ENCODE peak calls at places on chromosomes 11 and 22, in four cellular contexts. A is uterus, S is T-helper 17 cell, K is astrocyte. L is an unnamed sample.

GRCh38 chr11:20156280-20156875 is 3.9 kb downstream of the DBX1 start:
- DNase-seq in K (no peak), S (peak), A (no peak), L (no peak)

GRCh38 chr11:102061276-102061675 is 14.0 kb downstream of the CFAP300 start:
- DNase-seq in S (no peak), A (no peak), K (no peak), L (no peak)

GRCh38 chr11:81644239-81644840 is 1089.3 kb downstream of the FAM181B start:
- DNase-seq in A (no peak), K (peak), S (no peak), L (no peak)

GRCh38 chr11:125930076-125930450 is 15.8 kb upstream of the VSIG10L2 start:
- DNase-seq in K (no peak), A (no peak), S (no peak), L (no peak)

GRCh38 chr11:124075841-124076571 is 34.9 kb upstream of the OR10G7 start:
- DNase-seq in S (no peak), A (no peak), K (no peak), L (no peak)

GRCh38 chr11:67055812-67056211 is 835 bp upstream of the RHOD start:
- DNase-seq in A (peak), K (no peak), S (no peak), L (no peak)

GRCh38 chr11:66069715-66070603 is at the start of gene PACS1:
- DNase-seq in A (peak), K (peak), S (peak), L (peak)

GRCh38 chr22:46763051-46763705 is 728 bp downstream of the TBC1D22A start:
- DNase-seq in S (peak), K (no peak), A (no peak), L (no peak)

GRCh38 chr22:37374571-37374970 is 52.7 kb downstream of the ELFN2 start:
- DNase-seq in S (no peak), K (no peak), A (no peak), L (no peak)

GRCh38 chr11:64292458-64293254 is 1.6 kb downstream of the KCNK4 start:
- DNase-seq in S (no peak), A (no peak), K (no peak), L (no peak)

GRCh38 chr11:96622026-96622634 is 232.3 kb downstream of the JRKL start:
- DNase-seq in K (no peak), A (no peak), S (no peak), L (no peak)

GRCh38 chr11:100849009-100849913 is 162.2 kb downstream of the ARHGAP42 start:
- DNase-seq in S (no peak), K (peak), A (no peak), L (no peak)

GRCh38 chr11:353315-353857 is 15.9 kb upstream of the B4GALNT4 start:
- DNase-seq in K (peak), S (no peak), A (peak), L (peak)

GRCh38 chr11:93651052-93651451 is 10.4 kb upstream of the CEP295 start:
- DNase-seq in K (no peak), A (no peak), S (no peak), L (no peak)

GRCh38 chr22:31912402-31912733 is 32.0 kb upstream of the YWHAH start:
- DNase-seq in S (no peak), A (no peak), K (no peak), L (no peak)

GRCh38 chr11:68682531-68682931 is 1.8 kb upstream of the GAL start:
- DNase-seq in S (no peak), A (no peak), K (no peak), L (no peak)

GRCh38 chr11:95487391-95487790 is 256.4 kb upstream of the SESN3 start:
- DNase-seq in A (no peak), K (no peak), S (no peak), L (no peak)

GRCh38 chr11:47152953-47153950 is 23.4 kb downstream of the ARFGAP2 start:
- DNase-seq in K (peak), A (peak), S (no peak), L (peak)

GRCh38 chr11:64690235-64690634 is 32.8 kb downstream of the NRXN2 start:
- DNase-seq in S (no peak), K (no peak), A (no peak), L (no peak)

GRCh38 chr22:25827415-25827814 is 85.4 kb downstream of the MYO18B start:
- DNase-seq in A (no peak), S (no peak), K (no peak), L (peak)

GRCh38 chr22:49039625-49040024 is 788.0 kb downstream of the BRD1 start:
- DNase-seq in K (no peak), S (no peak), A (no peak), L (no peak)

GRCh38 chr11:65625628-65626342 is 10.2 kb downstream of the PCNX3 start:
- DNase-seq in K (no peak), A (peak), S (peak), L (peak)

GRCh38 chr22:33101550-33101949 is 43.4 kb upstream of the SYN3 start:
- DNase-seq in S (no peak), A (no peak), K (no peak), L (no peak)

GRCh38 chr22:41831828-41832552 is 915 bp upstream of the SREBF2 start:
- DNase-seq in A (no peak), S (no peak), K (peak), L (no peak)

GRCh38 chr11:78310500-78310909 is 107.1 kb downstream of the GAB2 start:
- DNase-seq in A (peak), K (peak), S (no peak), L (no peak)

GRCh38 chr11:63931876-63932275 is 6.9 kb upstream of the NAA40 start:
- DNase-seq in A (no peak), S (no peak), K (no peak), L (no peak)

GRCh38 chr11:76322593-76323341 is 58.2 kb downstream of the THAP12 start:
- DNase-seq in K (no peak), A (no peak), S (no peak), L (no peak)